ENCODE peak calls at places on chromosomes 1 and 21, in six cellular contexts. One of them, this sample, is unnamed.

GRCh38 chr21:42299324-42300044 is 15.7 kb downstream of the TFF3 start:
- DNase-seq in H4: peak
- DNase-seq in HEK293T: no peak
- DNase-seq in NCI-H1436: no peak
- DNase-seq in SIG-M5: no peak
- DNase-seq in stimulated activated CD4-positive, alpha-beta T cell treated with anti-CD3 and anti-CD28 coated beads, Interleukin-1b, Interleukin-23, amount 100 ng/mL, for 4 hours: no peak
- DNase-seq in this sample: no peak

GRCh38 chr1:43147625-43148319 is 24.3 kb downstream of the EBNA1BP2 start:
- DNase-seq in NCI-H1436: peak
- DNase-seq in SIG-M5: no peak
- DNase-seq in stimulated activated CD4-positive, alpha-beta T cell treated with anti-CD3 and anti-CD28 coated beads, Interleukin-1b, Interleukin-23, amount 100 ng/mL, for 4 hours: no peak
- DNase-seq in H4: peak
- DNase-seq in HEK293T: peak
- DNase-seq in this sample: peak

GRCh38 chr1:30609336-30610280 is 113.8 kb downstream of the MATN1 start:
- DNase-seq in SIG-M5: no peak
- DNase-seq in HEK293T: no peak
- DNase-seq in H4: no peak
- DNase-seq in stimulated activated CD4-positive, alpha-beta T cell treated with anti-CD3 and anti-CD28 coated beads, Interleukin-1b, Interleukin-23, amount 100 ng/mL, for 4 hours: no peak
- DNase-seq in NCI-H1436: no peak
- DNase-seq in this sample: peak

GRCh38 chr1:3627515-3628253 is 2.9 kb downstream of the TPRG1L start:
- DNase-seq in NCI-H1436: no peak
- DNase-seq in HEK293T: no peak
- DNase-seq in stimulated activated CD4-positive, alpha-beta T cell treated with anti-CD3 and anti-CD28 coated beads, Interleukin-1b, Interleukin-23, amount 100 ng/mL, for 4 hours: no peak
- DNase-seq in H4: no peak
- DNase-seq in SIG-M5: no peak
- DNase-seq in this sample: no peak

GRCh38 chr1:77900687-77901293 is 12.4 kb downstream of the NEXN start:
- DNase-seq in NCI-H1436: peak
- DNase-seq in stimulated activated CD4-positive, alpha-beta T cell treated with anti-CD3 and anti-CD28 coated beads, Interleukin-1b, Interleukin-23, amount 100 ng/mL, for 4 hours: no peak
- DNase-seq in HEK293T: peak
- DNase-seq in H4: peak
- DNase-seq in SIG-M5: no peak
- DNase-seq in this sample: peak

GRCh38 chr1:33368431-33368830 is 47.5 kb upstream of the A3GALT2 start:
- DNase-seq in stimulated activated CD4-positive, alpha-beta T cell treated with anti-CD3 and anti-CD28 coated beads, Interleukin-1b, Interleukin-23, amount 100 ng/mL, for 4 hours: no peak
- DNase-seq in HEK293T: no peak
- DNase-seq in NCI-H1436: no peak
- DNase-seq in H4: no peak
- DNase-seq in SIG-M5: no peak
- DNase-seq in this sample: no peak

GRCh38 chr1:220815409-220815808 is 28.7 kb downstream of the MTARC1 start:
- DNase-seq in SIG-M5: no peak
- DNase-seq in HEK293T: no peak
- DNase-seq in H4: no peak
- DNase-seq in NCI-H1436: no peak
- DNase-seq in stimulated activated CD4-positive, alpha-beta T cell treated with anti-CD3 and anti-CD28 coated beads, Interleukin-1b, Interleukin-23, amount 100 ng/mL, for 4 hours: no peak
- DNase-seq in this sample: no peak

GRCh38 chr1:197951617-197952175 is 34.5 kb downstream of the LHX9 start:
- DNase-seq in SIG-M5: no peak
- DNase-seq in NCI-H1436: no peak
- DNase-seq in HEK293T: no peak
- DNase-seq in H4: no peak
- DNase-seq in stimulated activated CD4-positive, alpha-beta T cell treated with anti-CD3 and anti-CD28 coated beads, Interleukin-1b, Interleukin-23, amount 100 ng/mL, for 4 hours: no peak
- DNase-seq in this sample: no peak

GRCh38 chr21:46115441-46116188 is 17.7 kb downstream of the COL6A2 start:
- DNase-seq in stimulated activated CD4-positive, alpha-beta T cell treated with anti-CD3 and anti-CD28 coated beads, Interleukin-1b, Interleukin-23, amount 100 ng/mL, for 4 hours: no peak
- DNase-seq in NCI-H1436: no peak
- DNase-seq in HEK293T: no peak
- DNase-seq in H4: no peak
- DNase-seq in SIG-M5: no peak
- DNase-seq in this sample: peak

GRCh38 chr21:45972353-45972715 is 9.2 kb upstream of the COL6A1 start:
- DNase-seq in NCI-H1436: no peak
- DNase-seq in H4: no peak
- DNase-seq in HEK293T: no peak
- DNase-seq in SIG-M5: no peak
- DNase-seq in stimulated activated CD4-positive, alpha-beta T cell treated with anti-CD3 and anti-CD28 coated beads, Interleukin-1b, Interleukin-23, amount 100 ng/mL, for 4 hours: no peak
- DNase-seq in this sample: no peak

GRCh38 chr21:25788677-25789076 is 53.9 kb downstream of the GABPA start:
- DNase-seq in SIG-M5: no peak
- DNase-seq in HEK293T: no peak
- DNase-seq in NCI-H1436: no peak
- DNase-seq in stimulated activated CD4-positive, alpha-beta T cell treated with anti-CD3 and anti-CD28 coated beads, Interleukin-1b, Interleukin-23, amount 100 ng/mL, for 4 hours: no peak
- DNase-seq in H4: no peak
- DNase-seq in this sample: no peak

GRCh38 chr21:29372063-29372802 is 73.5 kb downstream of the BACH1 start:
- DNase-seq in SIG-M5: no peak
- DNase-seq in NCI-H1436: peak
- DNase-seq in stimulated activated CD4-positive, alpha-beta T cell treated with anti-CD3 and anti-CD28 coated beads, Interleukin-1b, Interleukin-23, amount 100 ng/mL, for 4 hours: peak
- DNase-seq in HEK293T: peak
- DNase-seq in H4: peak
- DNase-seq in this sample: peak

GRCh38 chr1:163084330-163084729 is 15.2 kb downstream of the RGS4 start:
- DNase-seq in HEK293T: no peak
- DNase-seq in stimulated activated CD4-positive, alpha-beta T cell treated with anti-CD3 and anti-CD28 coated beads, Interleukin-1b, Interleukin-23, amount 100 ng/mL, for 4 hours: no peak
- DNase-seq in SIG-M5: no peak
- DNase-seq in NCI-H1436: no peak
- DNase-seq in H4: no peak
- DNase-seq in this sample: no peak

GRCh38 chr1:116574581-116575291 is 3.9 kb upstream of the CD58 start:
- DNase-seq in NCI-H1436: peak
- DNase-seq in HEK293T: peak
- DNase-seq in SIG-M5: no peak
- DNase-seq in stimulated activated CD4-positive, alpha-beta T cell treated with anti-CD3 and anti-CD28 coated beads, Interleukin-1b, Interleukin-23, amount 100 ng/mL, for 4 hours: peak
- DNase-seq in H4: peak
- DNase-seq in this sample: peak

GRCh38 chr1:201774224-201774982 is 54.6 kb upstream of the IPO9 start:
- DNase-seq in H4: no peak
- DNase-seq in SIG-M5: no peak
- DNase-seq in stimulated activated CD4-positive, alpha-beta T cell treated with anti-CD3 and anti-CD28 coated beads, Interleukin-1b, Interleukin-23, amount 100 ng/mL, for 4 hours: no peak
- DNase-seq in HEK293T: no peak
- DNase-seq in NCI-H1436: no peak
- DNase-seq in this sample: no peak